ENCODE peak calls at places on chromosome 16, in four cellular contexts. R, P, K and N are unnamed samples.

GRCh38 chr16:29710227-29711219 is 31.5 kb downstream of the QPRT start:
- DNase-seq in K (peak), R (no peak), P (no peak), N (peak)

GRCh38 chr16:66265556-66266133 is 100.8 kb upstream of the CDH5 start:
- DNase-seq in R (no peak), P (no peak), K (no peak), N (no peak)

GRCh38 chr16:14509055-14509454 is 121.0 kb downstream of the PARN start:
- DNase-seq in P (no peak), K (no peak), R (no peak), N (no peak)

GRCh38 chr16:49766280-49766679 is 89.6 kb downstream of the ZNF423 start:
- DNase-seq in R (no peak), K (no peak), P (no peak), N (no peak)

GRCh38 chr16:55471448-55472097 is 7.4 kb upstream of the MMP2 start:
- DNase-seq in K (no peak), R (no peak), P (no peak), N (no peak)

GRCh38 chr16:35399133-35399532 is 1939.7 kb downstream of the TP53TG3F start:
- DNase-seq in P (no peak), K (no peak), R (no peak), N (no peak)

GRCh38 chr16:50195276-50195675 is 42.2 kb downstream of the TENT4B start:
- DNase-seq in K (no peak), R (no peak), P (no peak), N (no peak)

GRCh38 chr16:9270941-9271340 is 179.5 kb downstream of the HAPSTR1 start:
- DNase-seq in K (no peak), P (no peak), R (no peak), N (no peak)

GRCh38 chr16:29996773-29997250 is 771 bp downstream of the INO80E start:
- DNase-seq in R (no peak), P (no peak), K (no peak), N (no peak)

GRCh38 chr16:57462209-57462977 is at the start of gene POLR2C:
- DNase-seq in K (peak), R (peak), P (peak), N (peak)

GRCh38 chr16:3458852-3459361 is 15.4 kb downstream of the NAA60 start:
- DNase-seq in R (no peak), K (peak), P (no peak), N (no peak)

GRCh38 chr16:17334096-17334495 is 136.7 kb downstream of the XYLT1 start:
- DNase-seq in P (no peak), K (no peak), R (no peak), N (no peak)

GRCh38 chr16:15427648-15428239 is 6.6 kb upstream of the BMERB1 start:
- DNase-seq in R (peak), P (peak), K (peak), N (peak)

GRCh38 chr16:79843631-79844043 is 243.1 kb upstream of the MAF start:
- DNase-seq in K (no peak), P (no peak), R (no peak), N (no peak)

GRCh38 chr16:89921131-89921698 is 1.9 kb upstream of the TUBB3 start:
- DNase-seq in R (no peak), P (no peak), K (peak), N (no peak)

GRCh38 chr16:48384305-48384981 is 770 bp downstream of the SIAH1 start:
- DNase-seq in K (peak), P (no peak), R (peak), N (peak)

GRCh38 chr16:78925071-78925714 is 675.3 kb downstream of the MAF start:
- DNase-seq in K (peak), P (no peak), R (no peak), N (peak)

GRCh38 chr16:69606985-69607384 is 41.2 kb downstream of the NFAT5 start:
- DNase-seq in K (no peak), P (no peak), R (no peak), N (no peak)

GRCh38 chr16:48538746-48539484 is 71.1 kb downstream of the N4BP1 start:
- DNase-seq in K (peak), R (no peak), P (no peak), N (no peak)

GRCh38 chr16:83701494-83701893 is 106.3 kb upstream of the HSBP1 start:
- DNase-seq in R (no peak), K (peak), P (no peak), N (peak)

GRCh38 chr16:19555938-19556778 is 655 bp downstream of the VPS35L start:
- DNase-seq in P (no peak), R (no peak), K (no peak), N (no peak)

GRCh38 chr16:84700518-84701277 is 898 bp downstream of the USP10 start:
- DNase-seq in P (no peak), K (peak), R (peak), N (peak)

GRCh38 chr16:57003439-57004386 is 14.4 kb downstream of the NLRC5 start:
- DNase-seq in P (no peak), R (no peak), K (no peak), N (no peak)

GRCh38 chr16:77794586-77794985 is 6.2 kb downstream of the VAT1L start:
- DNase-seq in K (no peak), P (no peak), R (no peak), N (no peak)

GRCh38 chr16:73062640-73063283 is 14.8 kb upstream of the ZFHX3 start:
- DNase-seq in R (no peak), K (no peak), P (no peak), N (peak)

GRCh38 chr16:52069866-52070265 is 477.1 kb downstream of the TOX3 start:
- DNase-seq in K (peak), R (no peak), P (no peak), N (no peak)

GRCh38 chr16:15855704-15856003 is 1.2 kb downstream of the MYH11 start:
- DNase-seq in P (no peak), K (no peak), R (no peak), N (no peak)

GRCh38 chr16:84193480-84193879 is 2.5 kb downstream of the ADAD2 start:
- DNase-seq in K (no peak), P (no peak), R (no peak), N (no peak)

GRCh38 chr16:57530531-57531252 is 5.7 kb downstream of the CCDC102A start:
- DNase-seq in P (no peak), R (no peak), K (no peak), N (no peak)